ENCODE peak calls at places on chromosome 5, in eight cellular contexts. O is GM23338, C is HCT116, H is OCI-LY7, M is SK-N-SH, A is MM.1S, Q is PC-9, S is PC-3. V is an unnamed sample.
A peak's percentile ranks its signal among the peaks of the same experiment; 100 is the strongest.

GRCh38 chr5:53983568-53984465 is 326.6 kb downstream of the ARL15 start:
- DNase-seq in S (peak; percentile 73), A (no peak), M (no peak), Q (peak; percentile 38), C (no peak), H (no peak), O (no peak), V (no peak)

GRCh38 chr5:1060535-1060981 is 51.3 kb downstream of the SLC12A7 start:
- DNase-seq in C (no peak), A (no peak), S (no peak), O (no peak), M (peak; percentile 19), Q (no peak), H (no peak), V (no peak)

GRCh38 chr5:134435525-134435924 is 23.8 kb upstream of the CDKN2AIPNL start:
- DNase-seq in Q (peak; percentile 76), H (no peak), C (peak; percentile 45), O (no peak), A (no peak), M (no peak), S (peak; percentile 88), V (peak; percentile 52)

GRCh38 chr5:61735999-61736398 is 403.9 kb downstream of the ZSWIM6 start:
- DNase-seq in S (no peak), M (no peak), H (no peak), O (no peak), C (no peak), Q (no peak), A (no peak), V (no peak)

GRCh38 chr5:118701796-118702195 is 286.6 kb downstream of the DTWD2 start:
- DNase-seq in Q (no peak), H (no peak), C (no peak), S (no peak), M (no peak), O (no peak), A (no peak), V (no peak)

GRCh38 chr5:98517559-98517958 is 255.9 kb upstream of the RGMB start:
- DNase-seq in M (no peak), A (no peak), C (no peak), Q (no peak), S (no peak), O (no peak), H (no peak), V (no peak)

GRCh38 chr5:133785182-133785581 is 172.8 kb upstream of the FSTL4 start:
- DNase-seq in C (no peak), Q (no peak), A (no peak), S (peak; percentile 2), M (no peak), H (no peak), O (peak; percentile 72), V (no peak)

GRCh38 chr5:57167201-57167600 is 6.7 kb upstream of the GPBP1 start:
- DNase-seq in H (no peak), M (no peak), S (no peak), C (no peak), A (no peak), Q (no peak), O (no peak), V (no peak)

GRCh38 chr5:120093178-120093577 is 370.9 kb upstream of the PRR16 start:
- DNase-seq in C (no peak), S (no peak), A (no peak), O (peak; percentile 51), M (no peak), Q (no peak), H (peak; percentile 1), V (no peak)

GRCh38 chr5:27494845-27495244 is 456.5 kb upstream of the CDH9 start:
- DNase-seq in M (no peak), C (no peak), S (peak; percentile 83), Q (peak; percentile 49), O (no peak), A (no peak), H (no peak), V (no peak)

GRCh38 chr5:72608297-72608696 is 101.1 kb upstream of the ZNF366 start:
- DNase-seq in O (no peak), Q (no peak), M (peak; percentile 61), C (no peak), H (no peak), S (no peak), A (no peak), V (peak; percentile 29)

GRCh38 chr5:174560861-174561260 is 163.5 kb upstream of the MSX2 start:
- DNase-seq in M (no peak), Q (no peak), C (no peak), A (no peak), H (no peak), O (no peak), S (no peak), V (no peak)

GRCh38 chr5:45225571-45226031 is 416.9 kb downstream of the MRPS30 start:
- DNase-seq in M (peak; percentile 38), A (no peak), C (no peak), H (no peak), O (peak; percentile 24), S (no peak), Q (no peak), V (no peak)

GRCh38 chr5:143886621-143887301 is 74.8 kb downstream of the HMHB1 start:
- DNase-seq in Q (no peak), C (no peak), S (no peak), H (no peak), O (no peak), M (peak; percentile 12), A (no peak), V (no peak)

GRCh38 chr5:61330879-61331406 is 1.1 kb upstream of the ZSWIM6 start:
- DNase-seq in H (peak; percentile 4), S (peak; percentile 77), C (no peak), Q (peak; percentile 67), M (peak; percentile 86), A (peak; percentile 86), O (peak; percentile 56), V (peak; percentile 92)

GRCh38 chr5:1948111-1948510 is 65.4 kb upstream of the IRX4 start:
- DNase-seq in S (no peak), C (no peak), M (no peak), Q (no peak), A (no peak), H (no peak), O (no peak), V (no peak)

GRCh38 chr5:62661126-62661525 is 82.5 kb downstream of the LRRC70 start:
- DNase-seq in O (peak; percentile 24), Q (no peak), H (no peak), A (no peak), M (no peak), C (no peak), S (no peak), V (no peak)

GRCh38 chr5:59525957-59526356 is 367.6 kb downstream of the PDE4D start:
- DNase-seq in A (no peak), O (no peak), H (no peak), S (peak; percentile 49), M (no peak), C (no peak), Q (no peak), V (no peak)

DNA sequence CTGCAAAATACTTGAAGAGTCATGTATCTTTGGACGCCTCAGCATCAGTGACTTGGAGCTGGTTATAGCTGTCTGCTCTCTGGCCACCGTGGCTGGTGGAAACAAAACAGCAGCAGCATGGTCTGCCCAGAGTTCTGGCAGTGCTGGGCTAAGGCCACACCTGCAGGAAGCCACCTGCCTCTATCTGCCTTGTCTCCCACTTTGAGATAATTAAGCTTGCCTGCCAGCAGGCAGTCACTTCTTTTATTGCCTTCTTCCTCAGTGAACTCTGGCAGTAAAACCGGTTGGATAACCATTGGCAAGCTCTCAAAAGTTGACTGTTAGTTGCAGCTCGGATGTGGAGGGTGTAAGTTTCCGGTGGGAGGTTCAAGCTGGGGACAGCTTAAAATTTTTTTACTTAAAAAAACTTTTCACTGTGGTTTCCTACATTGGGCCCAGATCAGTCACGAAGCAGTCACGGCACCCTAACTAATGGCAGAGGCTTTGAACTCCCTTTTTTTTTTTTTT is 4.9 kb downstream of the SMIM3 start:
- DNase-seq in C (peak; percentile 83), O (peak; percentile 48), H (peak; percentile 7), M (no peak), Q (peak; percentile 87), S (peak; percentile 97), A (no peak), V (peak; percentile 82)
- H2AFZ ChIP-seq in C (no peak overlapping the region), O (no peak overlapping the region), H (no peak overlapping the region), M (no peak overlapping the region), Q (no peak overlapping the region), S (no peak overlapping the region), A (no peak overlapping the region), V (no peak overlapping the region)

DNA sequence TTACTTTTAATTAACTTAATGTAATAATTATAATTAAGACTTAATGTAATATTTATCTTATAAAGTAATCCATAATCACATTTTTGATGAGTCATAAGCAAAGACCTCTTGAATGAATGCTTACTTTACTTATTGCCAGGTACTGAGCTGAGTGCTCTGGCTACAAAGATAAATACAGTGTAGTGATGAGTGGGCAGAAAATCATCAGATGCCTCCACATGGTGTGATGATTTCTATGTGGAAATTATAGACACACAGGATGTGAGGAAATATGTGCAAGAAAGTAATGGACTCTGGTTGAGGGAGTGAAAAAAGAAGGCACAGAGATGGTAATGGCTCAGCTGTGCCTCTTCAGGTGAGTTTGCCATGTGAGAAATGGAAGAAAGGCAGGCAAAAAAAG is 422.6 kb upstream of the CD180 start:
- DNase-seq in H (no peak), A (no peak), C (no peak), M (no peak), S (no peak), Q (no peak), O (no peak), V (no peak)
- H3K9me2 ChIP-seq in H (no peaks in the 10 kb centered on the region), A (no peaks in the 10 kb centered on the region), C (no peaks in the 10 kb centered on the region), M (no peaks in the 10 kb centered on the region), S (no peaks in the 10 kb centered on the region), Q (no peaks in the 10 kb centered on the region), O (no peaks in the 10 kb centered on the region), V (no peaks in the 10 kb centered on the region)

DNA sequence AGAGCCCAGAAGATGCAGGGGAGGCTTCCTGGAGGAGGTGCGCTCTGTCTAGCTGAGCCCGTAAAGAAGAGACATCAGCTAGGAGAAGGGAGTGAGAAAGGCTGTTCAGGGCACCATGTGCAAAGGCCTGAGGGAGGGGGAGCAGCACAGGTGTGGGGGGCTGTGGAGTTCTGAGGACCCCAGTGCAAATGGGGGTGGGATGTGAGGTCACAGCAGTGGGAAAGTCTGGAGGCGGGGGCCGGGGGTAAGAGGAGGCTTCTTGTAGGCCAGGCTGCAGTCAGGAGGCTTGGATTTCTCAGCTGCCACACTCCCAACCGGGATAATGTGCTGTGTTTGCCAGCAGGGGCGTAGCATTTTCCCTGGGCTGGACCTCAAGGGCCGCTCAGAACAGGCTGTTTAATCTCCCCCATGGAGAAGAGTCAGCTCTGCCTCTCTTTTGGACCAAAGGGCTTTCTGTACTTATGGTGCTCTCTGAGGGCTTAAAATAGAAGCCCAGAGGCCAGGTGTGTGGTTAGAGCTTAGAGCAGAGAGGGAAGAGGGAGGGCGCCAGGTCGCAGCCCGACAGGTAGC is 5.7 kb downstream of the NEURL1B start:
- DNase-seq in A (no peak), S (no peak), C (no peak), O (peak; percentile 77), M (no peak), H (no peak), Q (no peak), V (peak; percentile 55)
- TF ChIP-seq CTCF in A (no peak), S (no peak), C (no peak), O (peak; percentile 46), M (no peak), H (no peak), Q (no peak), V (peak; percentile 23)

DNA sequence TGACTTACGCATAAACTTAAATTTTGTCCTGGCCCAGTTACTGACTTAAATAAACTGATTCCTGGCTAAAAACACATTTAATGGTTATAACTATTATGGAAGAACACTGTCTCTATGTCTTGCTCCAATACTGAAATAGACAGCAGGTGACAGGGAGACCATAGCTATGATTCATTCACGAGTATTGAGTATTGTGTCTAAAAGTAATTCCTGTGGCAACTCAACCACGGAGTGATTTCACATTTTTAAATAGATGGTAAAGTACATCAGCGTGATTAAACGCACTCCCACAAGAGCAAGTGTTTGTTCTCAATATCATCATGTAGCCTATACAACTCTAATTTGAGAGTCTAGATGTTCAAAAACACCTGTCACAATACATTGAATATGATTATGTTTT is 35.9 kb upstream of the PCSK1 start:
- DNase-seq in Q (no peak), S (no peak), H (no peak), A (no peak), C (no peak), M (no peak), O (no peak), V (no peak)
- H2AFZ ChIP-seq in Q (no peak overlapping the region), S (no peak overlapping the region), H (no peak overlapping the region), A (no peak overlapping the region), C (no peak overlapping the region), M (no peak overlapping the region), O (no peak overlapping the region), V (no peak overlapping the region)

V was measured in hepatocyte.